ENCODE peak calls at places on chromosomes 6 and 20, in seven cellular contexts. N is PC-3, H is thoracic aorta, G is cardiac muscle cell, O is upper lobe of right lung, J is body of pancreas, S is tibial artery. M is an unnamed sample.

GRCh38 chr6:78629154-78629721 is 238.1 kb upstream of the IRAK1BP1 start:
- DNase-seq in N (no peak), H (no peak), G (peak; percentile 65), O (no peak), J (peak; percentile 7), S (no peak), M (no peak)

GRCh38 chr6:154805288-154805911 is 72.2 kb downstream of the SCAF8 start:
- DNase-seq in N (peak; percentile 41), H (no peak), G (peak; percentile 71), O (no peak), J (no peak), S (no peak), M (no peak)

GRCh38 chr6:155628315-155628714 is 172.7 kb upstream of the NOX3 start:
- DNase-seq in N (no peak), H (no peak), G (no peak), O (no peak), J (no peak), S (no peak), M (no peak)

GRCh38 chr6:121856296-121856695 is 420.9 kb downstream of the GJA1 start:
- DNase-seq in N (no peak), H (no peak), G (peak; percentile 59), O (no peak), J (no peak), S (no peak), M (no peak)

GRCh38 chr6:7292856-7293255 is 20.1 kb downstream of the SSR1 start:
- DNase-seq in N (no peak), H (no peak), G (peak; percentile 26), O (no peak), J (no peak), S (no peak), M (no peak)

GRCh38 chr20:50837532-50838321 is 42.9 kb downstream of the BCAS4 start:
- DNase-seq in N (peak; percentile 11), H (peak; percentile 77), G (peak; percentile 77), O (no peak), J (no peak), S (peak; percentile 85), M (no peak)

GRCh38 chr20:63216041-63216848 is at the start of gene YTHDF1:
- DNase-seq in N (peak; percentile 97), H (peak; percentile 75), G (peak; percentile 95), O (peak; percentile 99), J (peak; percentile 98), S (peak; percentile 98), M (peak; percentile 95)

GRCh38 chr20:11255860-11256259 is 582.1 kb upstream of the JAG1 start:
- DNase-seq in N (no peak), H (no peak), G (no peak), O (no peak), J (no peak), S (no peak), M (no peak)

GRCh38 chr6:21826460-21826859 is 232.9 kb downstream of the SOX4 start:
- DNase-seq in N (no peak), H (no peak), G (no peak), O (no peak), J (no peak), S (no peak), M (no peak)

GRCh38 chr6:149132336-149132735 is 185.2 kb upstream of the TAB2 start:
- DNase-seq in N (no peak), H (no peak), G (no peak), O (no peak), J (no peak), S (no peak), M (no peak)

GRCh38 chr6:49576618-49577017 is 26.1 kb downstream of the C6orf141 start:
- DNase-seq in N (no peak), H (no peak), G (no peak), O (no peak), J (no peak), S (no peak), M (no peak)

GRCh38 chr6:29619578-29619977 is 13.4 kb downstream of the GABBR1 start:
- DNase-seq in N (peak; percentile 61), H (no peak), G (no peak), O (no peak), J (no peak), S (no peak), M (no peak)

GRCh38 chr20:47985092-47985850 is 200.0 kb upstream of the SULF2 start:
- DNase-seq in N (peak; percentile 77), H (no peak), G (peak; percentile 65), O (no peak), J (no peak), S (no peak), M (no peak)

GRCh38 chr20:40961176-40961575 is 67.4 kb upstream of the TOP1 start:
- DNase-seq in N (no peak), H (no peak), G (no peak), O (no peak), J (no peak), S (peak; percentile 25), M (no peak)

GRCh38 chr6:44837741-44838140 is 450.2 kb downstream of the CDC5L start:
- DNase-seq in N (no peak), H (no peak), G (peak; percentile 42), O (no peak), J (no peak), S (no peak), M (no peak)

GRCh38 chr6:14459315-14459714 is 341.7 kb downstream of the CD83 start:
- DNase-seq in N (peak; percentile 69), H (no peak), G (no peak), O (no peak), J (no peak), S (no peak), M (no peak)

GRCh38 chr6:97645757-97646156 is 362.7 kb upstream of the MMS22L start:
- DNase-seq in N (no peak), H (no peak), G (no peak), O (no peak), J (no peak), S (no peak), M (no peak)

GRCh38 chr6:11215773-11216172 is 16.7 kb downstream of the NEDD9 start:
- DNase-seq in N (no peak), H (no peak), G (no peak), O (no peak), J (peak; percentile 41), S (no peak), M (no peak)

GRCh38 chr6:13331516-13332348 is 3.4 kb upstream of the TBC1D7 start:
- DNase-seq in N (peak; percentile 73), H (no peak), G (peak; percentile 46), O (no peak), J (no peak), S (no peak), M (no peak)

GRCh38 chr20:61531553-61532345 is 279.7 kb downstream of the CDH4 start:
- DNase-seq in N (peak; percentile 34), H (no peak), G (peak; percentile 10), O (no peak), J (no peak), S (no peak), M (no peak)

GRCh38 chr6:134080171-134080795 is 27.9 kb upstream of the SLC2A12 start:
- DNase-seq in N (peak; percentile 15), H (no peak), G (no peak), O (no peak), J (no peak), S (no peak), M (no peak)

GRCh38 chr6:39009476-39009875 is 39.1 kb upstream of the GLP1R start:
- DNase-seq in N (no peak), H (no peak), G (no peak), O (no peak), J (no peak), S (no peak), M (no peak)

GRCh38 chr6:36547646-36548400 is 544 bp upstream of the STK38 start:
- DNase-seq in N (no peak), H (no peak), G (no peak), O (no peak), J (no peak), S (no peak), M (no peak)

DNA sequence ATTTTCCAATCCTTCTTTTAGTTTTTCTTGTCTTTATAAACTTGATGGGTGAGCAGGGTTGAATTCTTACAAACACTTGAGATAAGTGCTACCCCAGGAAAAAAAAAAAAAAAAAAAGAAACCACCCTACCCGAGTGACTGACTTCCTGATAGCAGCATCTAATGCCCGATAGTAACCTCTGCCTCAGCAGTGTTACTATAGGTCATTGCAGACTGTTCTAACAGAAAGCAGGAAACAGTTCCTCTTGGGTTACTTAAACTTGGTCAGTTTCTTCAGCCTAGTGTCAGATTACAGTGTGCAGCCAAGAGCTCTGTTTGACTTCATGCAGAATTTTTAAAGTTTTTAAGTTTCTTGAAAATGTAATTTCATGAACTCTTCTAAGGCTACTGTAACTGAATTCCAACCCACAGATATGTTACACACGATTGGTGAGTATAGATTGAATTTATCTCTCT is 2.1 kb downstream of the MYLIP start:
- DNase-seq in N (peak; percentile 72), H (no peak), G (peak; percentile 80), O (no peak), J (peak; percentile 87), S (no peak), M (peak; percentile 63)
- H3K4me1 ChIP-seq in N (peaks cover 40% of the 10 kb centered on the region), H (peaks cover 38% of the 10 kb centered on the region), G (peaks cover 41% of the 10 kb centered on the region), O (peaks cover 48% of the 10 kb centered on the region), J (peaks cover 47% of the 10 kb centered on the region), S (peaks cover 41% of the 10 kb centered on the region), M (peaks cover 61% of the 10 kb centered on the region)

GRCh38 chr20:34302312-34302722 is 838 bp downstream of the AHCY start:
- DNase-seq in N (peak; percentile 26), H (no peak), G (peak; percentile 27), O (no peak), J (no peak), S (no peak), M (no peak)
- TF ChIP-seq CTCF in N (no peak), H (no peak), G (peak; percentile 9), O (no peak), J (no peak), S (no peak), M (no peak)

DNA sequence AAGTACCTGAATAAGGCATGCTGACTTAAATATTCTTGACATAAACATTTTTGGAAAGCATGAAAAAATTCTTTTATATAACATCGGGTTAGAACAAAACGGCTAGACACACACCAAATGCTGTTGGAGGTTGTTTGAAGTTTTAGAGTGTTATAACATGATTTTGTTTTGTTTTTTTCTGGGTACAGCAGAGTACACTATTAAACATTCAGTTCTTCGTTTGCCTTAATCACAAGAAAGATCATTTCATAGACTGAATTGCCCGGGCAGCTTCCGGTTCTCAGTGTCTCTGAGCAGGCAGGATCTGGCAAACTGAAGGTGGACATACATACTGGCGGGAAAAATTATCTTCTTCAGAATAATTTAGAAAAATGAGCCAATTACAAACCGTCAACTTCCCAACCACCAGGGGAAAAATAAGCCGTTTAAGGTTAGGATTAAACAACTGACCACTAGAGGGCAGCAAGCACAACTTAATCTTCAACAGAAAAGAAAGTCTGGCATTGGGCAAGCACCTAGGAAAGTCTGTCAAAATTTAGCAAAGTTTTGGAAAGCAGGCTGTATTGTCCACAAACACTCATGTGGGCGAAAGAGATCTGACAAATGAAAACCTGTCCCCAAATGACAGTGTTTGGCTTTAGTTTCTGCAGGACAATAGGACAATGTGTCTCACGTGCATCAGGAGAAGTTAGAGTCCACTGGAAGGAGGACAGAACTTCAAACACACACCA is 15.0 kb downstream of the ZNF217 start:
- DNase-seq in N (peak; percentile 100), H (no peak), G (peak; percentile 95), O (no peak), J (peak; percentile 86), S (no peak), M (no peak)
- H3K4me3 ChIP-seq in N (peak overlapping the region; percentile 75), H (peak overlapping the region; percentile 38), G (peak overlapping the region; percentile 1), O (peak overlapping the region; percentile 30), J (no peak overlapping the region), S (peak overlapping the region; percentile 18), M (no peak overlapping the region)

GRCh38 chr20:17961600-17961965 is 7.0 kb downstream of the SNX5 start:
- DNase-seq in N (no peak), H (no peak), G (no peak), O (no peak), J (no peak), S (no peak), M (no peak)
- H3K4me1 ChIP-seq in N (peaks cover 57% of the 10 kb centered on the region), H (peaks cover 79% of the 10 kb centered on the region), G (peaks cover 46% of the 10 kb centered on the region), O (peaks cover 99% of the 10 kb centered on the region), J (peaks cover 76% of the 10 kb centered on the region), S (peaks cover 48% of the 10 kb centered on the region), M (peaks cover 97% of the 10 kb centered on the region)

GRCh38 chr6:92122746-92123145 is 1296.6 kb downstream of the EPHA7 start:
- DNase-seq in N (peak; percentile 31), H (no peak), G (peak; percentile 0), O (no peak), J (no peak), S (no peak), M (no peak)
- TF ChIP-seq CTCF in N (peak; percentile 62), H (peak; percentile 33), G (no peak), O (peak; percentile 27), J (no peak), S (peak; percentile 32), M (peak; percentile 24)

M was measured in heart right ventricle.